ENCODE peak calls at places on chromosomes 11 and 22, in five cellular contexts. W, G, K, F and N are unnamed samples.

GRCh38 chr11:65150513-65151271 is 16.4 kb upstream of the SYVN1 start:
- DNase-seq in W (peak; percentile 36), G (peak; percentile 93), K (peak; percentile 97), F (peak; percentile 91), N (peak; percentile 98)

GRCh38 chr11:15509082-15509481 is 394.4 kb downstream of the INSC start:
- DNase-seq in W (no peak), G (no peak), K (no peak), F (no peak), N (no peak)

GRCh38 chr11:65032216-65032615 is 5.0 kb downstream of the SNX15 start:
- DNase-seq in W (peak; percentile 67), G (no peak), K (no peak), F (no peak), N (no peak)

GRCh38 chr11:123924027-123924426 is 15.4 kb upstream of the OR4D5 start:
- DNase-seq in W (no peak), G (no peak), K (no peak), F (peak; percentile 2), N (no peak)

GRCh38 chr11:81192516-81192915 is 1541.1 kb downstream of the FAM181B start:
- DNase-seq in W (no peak), G (no peak), K (no peak), F (no peak), N (no peak)

GRCh38 chr11:18698341-18699268 is at the start of gene TMEM86A:
- DNase-seq in W (peak; percentile 99), G (peak; percentile 74), K (peak; percentile 84), F (peak; percentile 81), N (peak; percentile 83)

GRCh38 chr22:45172872-45173585 is 9.3 kb downstream of the NUP50 start:
- DNase-seq in W (no peak), G (no peak), K (no peak), F (no peak), N (no peak)

GRCh38 chr22:43270314-43270908 is 72.8 kb downstream of the SCUBE1 start:
- DNase-seq in W (peak; percentile 94), G (no peak), K (no peak), F (no peak), N (peak; percentile 14)

GRCh38 chr11:40125054-40125453 is 1334.4 kb downstream of the LRRC4C start:
- DNase-seq in W (no peak), G (peak; percentile 4), K (no peak), F (no peak), N (peak; percentile 12)